ENCODE peak calls at places on chromosomes 12 and 14, in five cellular contexts. M, Z, Q, Y and V are unnamed samples.

GRCh38 chr14:33457021-33457420 is 493.9 kb downstream of the EGLN3 start:
- DNase-seq in M (no peak), Z (no peak), Q (no peak), Y (no peak), V (no peak)

GRCh38 chr12:10571141-10571540 is 42.3 kb downstream of the MAGOHB start:
- DNase-seq in M (no peak), Z (no peak), Q (no peak), Y (no peak), V (no peak)

GRCh38 chr14:56036353-56036752 is 81.9 kb upstream of the PELI2 start:
- DNase-seq in M (peak), Z (no peak), Q (no peak), Y (peak), V (no peak)

GRCh38 chr12:8680533-8680932 is 17.3 kb upstream of the RIMKLB start:
- DNase-seq in M (no peak), Z (no peak), Q (no peak), Y (no peak), V (no peak)

GRCh38 chr12:15693233-15693911 is 95.8 kb downstream of the EPS8 start:
- DNase-seq in M (peak), Z (no peak), Q (no peak), Y (no peak), V (no peak)

GRCh38 chr14:23861666-23862065 is 91.9 kb upstream of the DHRS4 start:
- DNase-seq in M (no peak), Z (no peak), Q (no peak), Y (no peak), V (no peak)

GRCh38 chr12:3668479-3669165 is 84.3 kb downstream of the CRACR2A start:
- DNase-seq in M (no peak), Z (no peak), Q (no peak), Y (no peak), V (no peak)

GRCh38 chr14:51846631-51847488 is 13.6 kb upstream of the GNG2 start:
- DNase-seq in M (peak), Z (peak), Q (peak), Y (peak), V (no peak)

GRCh38 chr12:82788594-82788993 is 101.9 kb downstream of the TMTC2 start:
- DNase-seq in M (no peak), Z (no peak), Q (no peak), Y (no peak), V (no peak)
- TF ChIP-seq CTCF in M (no peak), Z (no peak), Q (no peak), Y (no peak), V (no peak)

DNA sequence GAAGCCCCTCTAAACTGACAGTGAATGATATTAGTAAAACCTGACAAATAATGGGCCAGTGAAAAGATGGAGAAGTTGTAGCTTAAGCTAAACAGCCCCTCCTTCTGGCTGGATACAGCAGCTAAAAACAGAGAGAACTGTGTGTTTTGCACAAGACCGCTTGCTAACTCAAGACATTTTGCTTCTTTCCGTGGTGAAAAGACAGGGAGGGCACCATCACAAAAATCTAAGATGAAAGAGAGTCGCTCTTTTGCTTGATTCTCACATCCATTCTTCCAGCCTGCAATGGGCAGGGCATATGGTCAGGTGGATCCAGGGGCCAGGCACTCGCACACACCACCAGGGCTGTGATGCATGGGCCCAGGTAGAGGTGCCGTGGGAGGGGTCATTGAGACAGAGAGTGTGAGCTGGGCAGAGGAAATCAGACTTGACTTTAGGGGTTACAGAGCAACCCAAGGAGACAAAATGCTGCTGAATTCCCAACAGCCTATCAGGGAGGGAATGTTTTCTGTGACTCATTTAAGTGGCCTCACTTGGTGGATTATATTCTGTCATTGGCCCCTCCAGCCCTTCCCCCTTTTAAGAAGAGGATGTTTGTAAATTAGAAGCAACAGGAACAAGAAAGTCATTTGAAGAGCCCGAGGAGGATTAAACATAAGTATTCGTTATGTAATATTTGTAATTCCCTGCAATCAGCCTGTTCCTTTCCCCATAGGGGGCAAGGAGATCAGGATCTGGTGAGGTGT is 12.2 kb downstream of the EMP1 start:
- DNase-seq in M (peak), Z (no peak), Q (no peak), Y (peak), V (no peak)
- TF ChIP-seq CTCF in M (peak), Z (peak), Q (peak), Y (peak), V (peak)

DNA sequence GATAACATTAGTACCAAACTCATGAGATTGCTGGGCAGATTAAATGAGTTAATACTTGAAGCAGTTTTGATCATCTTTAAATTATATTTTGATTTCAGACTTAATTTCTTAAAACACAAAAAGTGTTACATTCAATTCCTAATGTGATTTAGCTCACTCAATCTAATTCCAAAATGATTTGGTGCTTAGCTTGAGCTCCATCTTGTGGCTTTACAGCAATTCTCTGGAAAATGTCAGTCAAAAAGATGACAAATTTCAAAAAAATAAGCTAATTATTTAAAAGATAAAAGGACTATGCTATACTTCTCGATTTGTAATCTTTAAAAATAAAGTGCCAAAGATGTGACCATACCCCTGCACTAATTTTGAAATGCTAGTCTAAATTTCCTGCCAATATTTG is 10.1 kb downstream of the LLPH start:
- DNase-seq in M (peak), Z (no peak), Q (no peak), Y (no peak), V (no peak)
- TF ChIP-seq CTCF in M (peak), Z (no peak), Q (no peak), Y (peak), V (peak)

GRCh38 chr14:93132472-93133065 is 16.8 kb upstream of the ITPK1 start:
- DNase-seq in M (peak), Z (no peak), Q (no peak), Y (peak), V (no peak)
- TF ChIP-seq CTCF in M (peak), Z (no peak), Q (peak), Y (peak), V (peak)

GRCh38 chr12:65106948-65107347 is 14.2 kb downstream of the WIF1 start:
- DNase-seq in M (peak), Z (no peak), Q (no peak), Y (no peak), V (no peak)
- TF ChIP-seq CTCF in M (peak), Z (no peak), Q (no peak), Y (peak), V (peak)

DNA sequence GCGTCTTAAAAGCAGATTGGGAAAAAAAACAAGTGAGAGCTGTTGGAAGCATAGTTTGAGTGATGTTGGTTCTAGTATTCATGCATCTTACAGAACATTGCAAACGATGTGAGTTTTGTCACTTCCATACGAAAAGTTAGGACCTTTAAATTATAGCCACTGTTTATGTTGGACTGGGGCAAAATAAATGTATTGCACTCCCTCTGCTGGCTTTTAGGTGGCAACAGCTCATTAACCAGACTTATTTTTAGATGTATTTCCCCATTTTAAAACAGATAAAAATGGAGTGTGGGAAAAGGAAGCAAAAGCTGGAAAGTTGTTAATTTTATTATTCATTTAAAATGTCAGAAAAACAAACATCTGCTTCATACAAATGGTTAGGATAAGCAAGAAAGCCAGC is 111.9 kb downstream of the LGR5 start:
- DNase-seq in M (peak), Z (no peak), Q (no peak), Y (peak), V (no peak)
- TF ChIP-seq CTCF in M (peak), Z (no peak), Q (peak), Y (peak), V (peak)